ENCODE peak calls at places on chromosomes 2 and 18, in five cellular contexts. I is NB4, W is prostate gland, G is spleen, Q is GM12892. T is an unnamed sample.
A peak's percentile ranks its signal among the peaks of the same experiment; 100 is the strongest.

GRCh38 chr18:74528913-74529312 is 5.4 kb upstream of the CNDP1 start:
- DNase-seq in I (no peak), G (no peak), Q (no peak), W (no peak), T (no peak)

GRCh38 chr18:22517356-22517755 is 99.6 kb upstream of the CTAGE1 start:
- DNase-seq in I (no peak), W (no peak), G (no peak), Q (no peak), T (no peak)

GRCh38 chr2:45612741-45613140 is 1.7 kb upstream of the SRBD1 start:
- DNase-seq in I (no peak), G (no peak), W (no peak), Q (no peak), T (no peak)

GRCh38 chr18:43160509-43160908 is 45.0 kb upstream of the RIT2 start:
- DNase-seq in G (no peak), W (no peak), I (no peak), Q (no peak), T (no peak)

GRCh38 chr18:31230495-31230894 is 67.8 kb upstream of the DSC1 start:
- DNase-seq in G (no peak), Q (no peak), I (no peak), W (no peak), T (no peak)

GRCh38 chr2:217988014-217988839 is 14.6 kb downstream of the TNS1 start:
- DNase-seq in Q (peak; percentile 78), G (peak; percentile 87), W (peak; percentile 96), I (peak; percentile 75), T (peak; percentile 70)

GRCh38 chr2:46666044-46666662 is 186.8 kb downstream of the TMEM247 start:
- DNase-seq in G (no peak), Q (no peak), I (no peak), W (no peak), T (no peak)

GRCh38 chr2:3267549-3267867 is 110.1 kb downstream of the EIPR1 start:
- DNase-seq in G (peak; percentile 51), Q (no peak), W (no peak), I (no peak), T (no peak)

GRCh38 chr2:3674446-3674845 is 16.4 kb downstream of the ALLC start:
- DNase-seq in G (no peak), W (no peak), I (no peak), Q (no peak), T (no peak)

DNA sequence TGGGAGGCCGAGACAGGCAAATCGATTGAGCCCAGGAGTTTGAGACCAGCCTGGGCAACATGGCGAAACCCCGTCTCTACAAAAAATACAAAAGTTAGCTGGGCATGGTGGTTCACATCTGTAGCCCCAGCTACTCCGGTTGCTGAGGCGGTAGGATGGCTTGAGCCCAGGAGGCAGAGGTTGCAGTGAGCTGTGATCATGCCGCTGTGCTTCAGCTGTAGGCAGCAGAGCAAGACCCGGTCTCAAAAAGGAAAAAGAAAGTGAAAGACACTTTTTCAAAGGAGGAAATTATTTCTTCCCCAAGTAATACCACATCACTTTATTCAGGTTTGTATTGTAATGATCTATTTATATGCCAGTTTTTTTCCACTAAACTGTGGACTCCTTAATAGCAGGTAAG is 35.7 kb upstream of the TAF4B start:
- DNase-seq in W (no peak), Q (no peak), G (peak; percentile 88), I (no peak), T (no peak)
- TF ChIP-seq POLR2A in W (no peak), Q (no peak), G (no peak), I (no peak), T (no peak)

GRCh38 chr2:241686322-241686648 is 330 bp downstream of the DTYMK start:
- DNase-seq in I (no peak), Q (no peak), W (no peak), G (no peak), T (no peak)

GRCh38 chr2:241689306-241689705 is 2.7 kb upstream of the DTYMK start:
- DNase-seq in G (no peak), W (no peak), I (peak; percentile 39), Q (no peak), T (no peak)

GRCh38 chr2:241686649-241687425 is at the start of gene DTYMK:
- DNase-seq in Q (peak; percentile 99), I (peak; percentile 98), G (peak; percentile 99), W (peak; percentile 97), T (peak; percentile 96)

GRCh38 chr2:241692448-241692847 is 5.8 kb upstream of the DTYMK start:
- DNase-seq in W (no peak), G (no peak), Q (no peak), I (no peak), T (no peak)

GRCh38 chr2:241690202-241690717 is 3.6 kb upstream of the DTYMK start:
- DNase-seq in Q (no peak), I (no peak), G (no peak), W (no peak), T (no peak)
- TF ChIP-seq POLR2A in Q (no peak), I (no peak), G (no peak), W (no peak), T (no peak)

GRCh38 chr2:216678813-216679657 is 16.3 kb downstream of the IGFBP5 start:
- DNase-seq in W (no peak), I (no peak), G (peak; percentile 65), Q (no peak), T (no peak)

GRCh38 chr2:216680951-216681629 is 14.3 kb downstream of the IGFBP5 start:
- DNase-seq in Q (no peak), I (no peak), G (peak; percentile 41), W (no peak), T (no peak)

GRCh38 chr2:216681683-216682082 is 13.7 kb downstream of the IGFBP5 start:
- DNase-seq in I (no peak), G (no peak), W (no peak), Q (no peak), T (no peak)

GRCh38 chr2:216678098-216678465 is 17.3 kb downstream of the IGFBP5 start:
- DNase-seq in G (peak; percentile 61), W (no peak), I (no peak), Q (no peak), T (no peak)

GRCh38 chr2:216679658-216680024 is 15.7 kb downstream of the IGFBP5 start:
- DNase-seq in Q (no peak), W (no peak), I (no peak), G (peak; percentile 76), T (no peak)
- TF ChIP-seq POLR2A in Q (no peak), W (no peak), I (no peak), G (no peak), T (no peak)

GRCh38 chr2:219245148-219245898 is at the start of the genes GLB1L and STK16:
- DNase-seq in G (peak; percentile 98), Q (peak; percentile 99), W (peak; percentile 88), I (peak; percentile 95), T (peak; percentile 92)
- TF ChIP-seq POLR2A in G (peak; percentile 51), Q (peak; percentile 89), W (peak; percentile 78), I (peak; percentile 82), T (peak; percentile 79)

DNA sequence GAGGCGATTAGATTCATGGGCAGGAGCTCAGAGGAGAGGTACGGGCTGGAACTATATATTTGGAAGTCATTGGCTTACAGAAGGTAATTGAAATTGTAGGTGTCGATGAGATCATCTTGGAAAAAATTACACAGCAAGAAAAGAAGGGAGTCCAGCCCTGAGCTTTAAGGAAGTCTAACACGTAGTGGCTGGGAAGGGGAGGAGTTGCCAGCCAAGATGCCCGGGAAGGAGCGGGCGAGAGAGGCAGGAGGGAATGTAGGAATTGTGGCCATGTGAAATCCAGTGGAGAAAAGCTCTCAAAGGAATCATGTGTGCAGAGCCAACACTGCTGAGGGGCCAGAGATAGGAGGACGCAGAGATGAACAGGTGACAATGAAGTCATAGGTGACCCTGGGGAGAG is 25.6 kb upstream of the SCYGR1 start:
- DNase-seq in W (no peak), G (no peak), I (no peak), Q (no peak), T (no peak)
- TF ChIP-seq POLR2A in W (no peak), G (no peak), I (no peak), Q (no peak), T (no peak)

GRCh38 chr2:96618599-96619283 is 19.4 kb downstream of the KANSL3 start:
- DNase-seq in Q (no peak), G (no peak), W (no peak), I (no peak), T (no peak)

GRCh38 chr2:96623116-96623515 is 15.0 kb downstream of the KANSL3 start:
- DNase-seq in Q (no peak), W (no peak), G (no peak), I (no peak), T (no peak)

GRCh38 chr2:96625571-96626552 is 12.2 kb downstream of the KANSL3 start:
- DNase-seq in G (no peak), Q (no peak), I (no peak), W (no peak), T (no peak)

GRCh38 chr2:96626553-96626942 is 11.6 kb downstream of the KANSL3 start:
- DNase-seq in I (no peak), Q (no peak), W (no peak), G (no peak), T (no peak)

DNA sequence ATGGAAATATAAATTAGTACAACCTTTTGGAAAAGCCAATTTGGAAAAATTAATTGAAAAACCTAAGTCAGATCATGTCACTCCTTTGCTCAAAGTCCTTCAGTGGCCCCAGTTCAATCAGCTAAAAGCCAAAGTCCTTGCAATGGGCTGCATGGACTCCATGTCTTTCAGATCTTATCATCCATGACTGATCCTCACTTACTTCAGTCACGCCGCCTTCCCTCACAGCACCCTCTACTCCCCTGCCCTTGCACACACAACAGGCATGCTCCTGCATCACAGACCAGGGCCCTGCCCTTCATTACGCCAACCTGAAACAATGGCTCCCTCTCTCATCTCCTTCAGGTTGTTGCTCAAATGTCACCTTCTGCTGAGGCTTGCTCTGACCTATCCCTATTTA is 15.6 kb downstream of the KANSL3 start:
- DNase-seq in I (no peak), G (no peak), Q (no peak), W (no peak), T (no peak)
- TF ChIP-seq POLR2A in I (no peak), G (no peak), Q (no peak), W (no peak), T (no peak)

GRCh38 chr2:235485362-235485761 is 8.5 kb upstream of the AGAP1 start:
- DNase-seq in Q (no peak), I (no peak), G (no peak), W (no peak), T (no peak)
- TF ChIP-seq POLR2A in Q (no peak), I (no peak), G (no peak), W (no peak), T (no peak)